ENCODE peak calls at places on chromosomes 2 and 18, in four cellular contexts. B is K562, S is HepG2, P is HCT116. X is an unnamed sample.

GRCh38 chr2:186977433-186978045 is 128.6 kb upstream of the ZSWIM2 start:
- DNase-seq in S (no peak), P (no peak), B (no peak), X (no peak)

GRCh38 chr2:220096406-220096805 is 469.0 kb downstream of the SLC4A3 start:
- DNase-seq in S (no peak), P (no peak), B (no peak), X (no peak)

GRCh38 chr2:95669441-95669994 is 77.7 kb downstream of the TRIM43 start:
- DNase-seq in P (no peak), S (no peak), B (no peak), X (no peak)

GRCh38 chr18:4455113-4455811 is at the start of gene DLGAP1:
- DNase-seq in S (peak; percentile 1), B (no peak), P (no peak), X (no peak)

GRCh38 chr2:61660511-61661388 is 122.6 kb upstream of the XPO1 start:
- DNase-seq in P (no peak), S (peak; percentile 39), B (no peak), X (no peak)

GRCh38 chr2:239539776-239540100 is 138.9 kb upstream of the HDAC4 start:
- DNase-seq in B (no peak), P (no peak), S (no peak), X (no peak)

GRCh38 chr2:46711156-46711555 is 204.4 kb downstream of the MCFD2 start:
- DNase-seq in P (no peak), B (no peak), S (no peak), X (no peak)

GRCh38 chr2:42256502-42256901 is 87.3 kb downstream of the EML4 start:
- DNase-seq in S (no peak), B (no peak), P (no peak), X (no peak)

GRCh38 chr18:25561923-25562322 is 210.0 kb upstream of the ZNF521 start:
- DNase-seq in P (no peak), B (peak; percentile 26), S (peak; percentile 12), X (no peak)

GRCh38 chr2:218002792-218003191 is at the start of gene TNS1:
- DNase-seq in B (no peak), P (no peak), S (no peak), X (no peak)

GRCh38 chr2:169767243-169767888 is 31.3 kb upstream of the SSB start:
- DNase-seq in S (peak; percentile 63), B (peak; percentile 77), P (peak; percentile 28), X (no peak)

GRCh38 chr2:101751875-101752619 is 54.5 kb downstream of the MAP4K4 start:
- DNase-seq in S (peak; percentile 69), B (peak; percentile 35), P (no peak), X (no peak)

GRCh38 chr2:135494503-135494902 is 36.5 kb downstream of the ZRANB3 start:
- DNase-seq in B (no peak), S (no peak), P (no peak), X (no peak)

GRCh38 chr2:147045113-147045512 is 799.7 kb upstream of the ACVR2A start:
- DNase-seq in B (peak; percentile 10), P (peak; percentile 26), S (peak; percentile 45), X (peak; percentile 87)

GRCh38 chr2:149747456-149747855 is 159.9 kb upstream of the MMADHC start:
- DNase-seq in S (no peak), P (no peak), B (no peak), X (no peak)

GRCh38 chr2:47695800-47696477 is 87.0 kb upstream of the MSH6 start:
- DNase-seq in B (no peak), P (no peak), S (no peak), X (peak; percentile 64)

GRCh38 chr2:40716879-40717278 is 265.0 kb upstream of the SLC8A1 start:
- DNase-seq in B (no peak), P (no peak), S (no peak), X (no peak)

GRCh38 chr2:216916956-216917650 is 57.2 kb upstream of the TNP1 start:
- DNase-seq in B (no peak), P (no peak), S (no peak), X (no peak)

GRCh38 chr18:79026491-79026890 is 42.7 kb upstream of the ATP9B start:
- DNase-seq in S (no peak), B (no peak), P (no peak), X (peak; percentile 65)

GRCh38 chr2:33441235-33441810 is 35.1 kb upstream of the RASGRP3 start:
- DNase-seq in P (peak; percentile 34), B (peak; percentile 64), S (peak; percentile 34), X (no peak)

GRCh38 chr2:155377178-155377780 is 678.8 kb downstream of the KCNJ3 start:
- DNase-seq in P (peak; percentile 35), S (peak; percentile 7), B (peak; percentile 25), X (no peak)

GRCh38 chr2:74391209-74391579 is 11.1 kb upstream of the DCTN1 start:
- DNase-seq in P (no peak), S (no peak), B (peak; percentile 29), X (no peak)

GRCh38 chr2:144834954-144835633 is 315.2 kb upstream of the ZEB2 start:
- DNase-seq in S (no peak), P (no peak), B (peak; percentile 24), X (no peak)

GRCh38 chr2:212109217-212109616 is 429.4 kb downstream of the ERBB4 start:
- DNase-seq in B (no peak), P (no peak), S (no peak), X (no peak)

GRCh38 chr18:76490701-76491171 is 4.3 kb downstream of the ZNF516 start:
- DNase-seq in P (no peak), B (no peak), S (no peak), X (no peak)

GRCh38 chr2:64781991-64782390 is 128.3 kb upstream of the SERTAD2 start:
- DNase-seq in P (no peak), B (no peak), S (no peak), X (no peak)

GRCh38 chr18:68833756-68834155 is 35.9 kb downstream of the CCDC102B start:
- DNase-seq in S (no peak), P (no peak), B (no peak), X (no peak)

GRCh38 chr18:12851709-12852108 is 32.3 kb downstream of the PTPN2 start:
- DNase-seq in S (no peak), B (no peak), P (no peak), X (no peak)

GRCh38 chr18:48032876-48033769 is 102.7 kb upstream of the SMAD2 start:
- DNase-seq in B (no peak), P (no peak), S (no peak), X (no peak)

GRCh38 chr18:57585421-57585820 is 1.1 kb downstream of the FECH start:
- DNase-seq in P (no peak), B (peak; percentile 26), S (no peak), X (no peak)

GRCh38 chr18:47453038-47453437 is 201.6 kb upstream of the SKOR2 start:
- DNase-seq in P (no peak), B (no peak), S (no peak), X (no peak)

GRCh38 chr18:77308216-77308615 is 58.6 kb downstream of the GALR1 start:
- DNase-seq in P (no peak), B (no peak), S (no peak), X (no peak)

GRCh38 chr18:56245856-56246575 is 392.4 kb downstream of the TXNL1 start:
- DNase-seq in B (no peak), P (no peak), S (no peak), X (no peak)

GRCh38 chr2:159285929-159286708 is at the start of gene WDSUB1:
- DNase-seq in S (peak; percentile 74), B (peak; percentile 76), P (no peak), X (peak; percentile 68)
- TF ChIP-seq FOSL1 in S (peak; percentile 28), B (no peak), P (no peak), X (no peak)

DNA sequence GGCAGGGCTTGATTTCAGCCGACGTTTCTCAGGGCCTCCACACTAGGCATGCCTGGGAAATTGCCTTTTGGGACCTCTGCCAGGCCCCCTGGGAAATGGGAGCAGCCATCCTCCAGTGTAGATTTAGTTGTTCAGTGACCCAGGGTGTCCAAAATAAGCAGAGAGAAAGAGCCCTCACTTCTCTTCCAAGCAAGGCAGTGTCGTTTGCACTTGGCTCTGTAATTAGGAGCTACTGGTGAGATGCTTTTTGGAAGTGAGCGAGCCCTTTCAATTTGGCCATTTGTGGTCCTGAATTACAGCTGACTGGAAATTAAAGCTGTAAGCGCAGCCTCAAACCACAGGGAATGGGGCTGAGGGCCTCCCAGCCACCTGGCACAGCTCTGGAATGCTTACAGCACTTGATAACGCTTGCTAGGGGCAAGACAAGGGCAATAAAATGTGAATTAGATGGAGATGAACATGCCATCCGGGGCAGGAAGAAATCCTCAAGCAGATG is 173.2 kb downstream of the UXS1 start:
- DNase-seq in B (no peak), P (no peak), S (no peak), X (no peak)
- TF ChIP-seq FOSL1 in B (no peak), P (no peak), S (no peak), X (no peak)

GRCh38 chr2:66849128-66849527 is 414.2 kb downstream of the MEIS1 start:
- DNase-seq in S (no peak), P (no peak), B (no peak), X (no peak)
- TF ChIP-seq FOSL1 in S (no peak), P (no peak), B (no peak), X (no peak)

GRCh38 chr2:213152065-213152794 is 818 bp upstream of the IKZF2 start:
- DNase-seq in P (peak; percentile 2), S (peak; percentile 27), B (peak; percentile 39), X (no peak)
- TF ChIP-seq FOSL1 in P (no peak), S (no peak), B (no peak), X (no peak)